ENCODE peak calls at places on chromosomes 6 and 20, in ten cellular contexts. S is psoas muscle, O is neural progenitor cell, Q is brain microvascular endothelial cell, J is BJ, D is tibial artery, Z is K562, R is uterus, K is breast epithelium, L is fibroblast of lung. H is an unnamed sample.
A peak's percentile ranks its signal among the peaks of the same experiment; 100 is the strongest.

GRCh38 chr6:33091957-33092356 is 16.2 kb downstream of the HLA-DPB1 start:
- DNase-seq in S (peak; percentile 39), O (peak; percentile 69), Q (no peak), J (no peak), D (peak; percentile 38), Z (peak; percentile 64), R (no peak), K (no peak), L (no peak), H (peak; percentile 67)

GRCh38 chr6:16374796-16375195 is 136.4 kb downstream of the GMPR start:
- DNase-seq in S (no peak), O (peak; percentile 73), Q (no peak), J (no peak), D (no peak), Z (no peak), R (no peak), K (no peak), L (no peak), H (no peak)

GRCh38 chr6:7438011-7438410 is 48.4 kb downstream of the RIOK1 start:
- DNase-seq in S (no peak), O (no peak), Q (no peak), J (no peak), D (no peak), Z (no peak), R (no peak), K (no peak), L (no peak), H (no peak)

GRCh38 chr20:19121463-19121862 is 91.0 kb upstream of the SLC24A3 start:
- DNase-seq in S (no peak), O (no peak), Q (no peak), J (no peak), D (no peak), Z (no peak), R (no peak), K (no peak), L (no peak), H (no peak)

GRCh38 chr6:169406794-169407193 is 153.1 kb upstream of the THBS2 start:
- DNase-seq in S (no peak), O (no peak), Q (no peak), J (no peak), D (no peak), Z (no peak), R (peak; percentile 29), K (no peak), L (no peak), H (no peak)

GRCh38 chr6:18406955-18407738 is 20.0 kb downstream of the RNF144B start:
- DNase-seq in S (no peak), O (no peak), Q (peak; percentile 35), J (no peak), D (no peak), Z (no peak), R (no peak), K (no peak), L (no peak), H (no peak)

GRCh38 chr20:31915491-31916280 is 36.2 kb downstream of the PDRG1 start:
- DNase-seq in S (no peak), O (no peak), Q (no peak), J (no peak), D (no peak), Z (no peak), R (no peak), K (no peak), L (no peak), H (no peak)

GRCh38 chr6:109052852-109053251 is 41.8 kb downstream of the SESN1 start:
- DNase-seq in S (no peak), O (no peak), Q (no peak), J (no peak), D (no peak), Z (no peak), R (no peak), K (no peak), L (no peak), H (no peak)

GRCh38 chr6:71965404-71965803 is 79.1 kb downstream of the RIMS1 start:
- DNase-seq in S (no peak), O (no peak), Q (no peak), J (no peak), D (no peak), Z (no peak), R (no peak), K (no peak), L (no peak), H (no peak)

GRCh38 chr6:30345852-30346251 is 896 bp downstream of the RPP21 start:
- DNase-seq in S (no peak), O (no peak), Q (no peak), J (no peak), D (no peak), Z (peak; percentile 52), R (no peak), K (no peak), L (no peak), H (no peak)
- H3K4me3 ChIP-seq in S (peak overlapping the region; percentile 83), O (peak overlapping the region; percentile 99), Q (peak overlapping the region; percentile 90), J (peak overlapping the region; percentile 85), D (peak overlapping the region; percentile 88), Z (peak overlapping the region; percentile 82), R (peak overlapping the region; percentile 74), K (peak overlapping the region; percentile 84), L (peak overlapping the region; percentile 81), H (peak overlapping the region; percentile 86)

GRCh38 chr6:138401960-138402832 is 1.8 kb upstream of the HEBP2 start:
- DNase-seq in S (no peak), O (no peak), Q (no peak), J (no peak), D (no peak), Z (no peak), R (no peak), K (no peak), L (no peak), H (no peak)

GRCh38 chr6:138402833-138403187 is 1.2 kb upstream of the HEBP2 start:
- DNase-seq in S (no peak), O (no peak), Q (no peak), J (no peak), D (no peak), Z (no peak), R (no peak), K (no peak), L (no peak), H (no peak)

GRCh38 chr6:138404666-138405337 is 779 bp downstream of the HEBP2 start:
- DNase-seq in S (peak; percentile 30), O (no peak), Q (no peak), J (no peak), D (no peak), Z (peak; percentile 56), R (peak; percentile 28), K (no peak), L (no peak), H (peak; percentile 7)

GRCh38 chr6:138403324-138403800 is 661 bp upstream of the HEBP2 start:
- DNase-seq in S (peak; percentile 57), O (peak; percentile 47), Q (no peak), J (no peak), D (no peak), Z (peak; percentile 69), R (peak; percentile 42), K (no peak), L (peak; percentile 20), H (peak; percentile 27)

GRCh38 chr6:138403801-138404665 is at the start of gene HEBP2:
- DNase-seq in S (peak; percentile 95), O (peak; percentile 98), Q (peak; percentile 72), J (no peak), D (peak; percentile 94), Z (peak; percentile 96), R (peak; percentile 92), K (peak; percentile 98), L (peak; percentile 78), H (peak; percentile 89)
- TF ChIP-seq CTCF in S (peak; percentile 68), O (peak; percentile 68), Q (peak; percentile 40), J (peak; percentile 34), D (peak; percentile 45), Z (peak; percentile 53), R (peak; percentile 62), K (no peak), L (peak; percentile 24), H (peak; percentile 23)

GRCh38 chr20:62576815-62577214 is 65.5 kb upstream of the SLCO4A1 start:
- DNase-seq in S (no peak), O (peak; percentile 78), Q (peak; percentile 9), J (no peak), D (no peak), Z (peak; percentile 51), R (no peak), K (no peak), L (peak; percentile 10), H (no peak)

GRCh38 chr20:62575976-62576722 is 66.2 kb upstream of the SLCO4A1 start:
- DNase-seq in S (no peak), O (no peak), Q (no peak), J (no peak), D (no peak), Z (no peak), R (no peak), K (no peak), L (no peak), H (no peak)

GRCh38 chr20:62580052-62580451 is 62.3 kb upstream of the SLCO4A1 start:
- DNase-seq in S (no peak), O (no peak), Q (no peak), J (no peak), D (no peak), Z (no peak), R (no peak), K (no peak), L (no peak), H (no peak)

GRCh38 chr20:62577447-62577846 is 64.9 kb upstream of the SLCO4A1 start:
- DNase-seq in S (no peak), O (no peak), Q (no peak), J (no peak), D (no peak), Z (no peak), R (no peak), K (no peak), L (no peak), H (no peak)

DNA sequence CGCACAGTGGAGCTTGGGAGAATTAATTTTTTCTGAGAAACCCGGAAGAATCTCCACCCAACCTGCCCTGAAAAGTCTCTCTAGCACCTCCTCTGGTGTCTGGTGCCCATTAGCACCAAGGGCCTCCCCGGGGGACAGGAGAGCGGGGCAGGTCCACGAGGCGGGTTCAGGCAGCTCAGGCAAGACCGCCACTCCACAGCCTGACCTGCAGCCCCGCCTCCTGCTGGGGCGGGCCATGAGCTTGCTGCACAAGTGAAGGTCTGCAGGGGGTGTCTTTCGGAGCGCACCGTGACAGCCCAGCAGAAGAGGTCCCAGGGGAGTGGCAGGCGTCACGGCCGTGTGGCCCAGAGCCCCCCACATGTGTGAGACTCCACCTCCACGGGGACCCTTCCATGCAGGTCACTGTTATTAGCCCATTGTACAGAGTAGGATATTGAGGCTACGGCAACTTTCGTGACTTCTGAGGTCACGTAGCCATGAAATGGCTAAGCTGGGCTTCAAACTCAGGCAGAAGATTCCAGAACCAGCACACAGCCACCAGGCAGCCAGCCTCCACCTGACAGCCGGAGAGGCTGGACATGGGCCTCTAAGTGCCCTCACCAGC is 63.9 kb upstream of the SLCO4A1 start:
- DNase-seq in S (no peak), O (no peak), Q (no peak), J (no peak), D (no peak), Z (peak; percentile 39), R (no peak), K (no peak), L (no peak), H (no peak)
- H3K27me3 ChIP-seq in S (peaks cover 9% of the 10 kb centered on the region), O (peaks cover 12% of the 10 kb centered on the region), Q (peaks cover 23% of the 10 kb centered on the region), J (peaks cover 14% of the 10 kb centered on the region), D (no peaks in the 10 kb centered on the region), Z (peaks cover 77% of the 10 kb centered on the region), R (peaks cover 17% of the 10 kb centered on the region), K (peaks cover 91% of the 10 kb centered on the region), L (peaks cover 21% of the 10 kb centered on the region), H (peaks cover 8% of the 10 kb centered on the region)

DNA sequence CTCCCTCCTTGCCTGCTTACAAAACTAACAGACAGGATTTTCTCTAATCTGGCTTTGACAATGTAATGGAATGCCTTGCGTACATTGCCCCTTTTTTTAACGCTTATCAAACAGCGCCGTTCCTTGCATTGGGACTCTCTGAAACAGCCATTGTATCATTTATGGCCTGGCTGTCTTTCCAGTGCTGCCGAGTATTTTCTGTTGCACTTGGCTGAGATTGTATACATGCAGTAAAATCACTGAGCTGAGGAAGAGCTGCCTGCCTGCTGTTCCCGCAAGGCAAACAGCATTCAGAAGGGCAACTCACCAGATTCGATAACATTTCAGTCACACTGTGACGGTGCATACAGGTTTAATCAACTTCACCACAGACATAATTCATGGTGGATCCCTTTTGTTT is 106.0 kb downstream of the SH3BGRL2 start:
- DNase-seq in S (no peak), O (no peak), Q (no peak), J (no peak), D (no peak), Z (no peak), R (no peak), K (no peak), L (peak; percentile 22), H (no peak)
- H3K4me3 ChIP-seq in S (no peak overlapping the region), O (no peak overlapping the region), Q (no peak overlapping the region), J (no peak overlapping the region), D (peak overlapping the region; percentile 12), Z (no peak overlapping the region), R (no peak overlapping the region), K (no peak overlapping the region), L (peak overlapping the region; percentile 17), H (no peak overlapping the region)

H was measured in CD8-positive, alpha-beta T cell.